ENCODE peak calls at places on chromosomes 16 and 17, in seven cellular contexts. Y is spleen, G is left ventricle myocardium inferior, A is A549, I is psoas muscle, H is ascending aorta, K is OCI-LY7. X is an unnamed sample.

GRCh38 chr17:6853764-6854442 is 22.4 kb upstream of the TEKT1 start:
- DNase-seq in Y (no peak), G (no peak), A (peak), I (no peak), H (no peak), K (peak), X (no peak)

GRCh38 chr17:36934759-36935630 is 2.3 kb upstream of the LHX1 start:
- DNase-seq in Y (no peak), G (no peak), A (peak), I (no peak), H (no peak), K (no peak), X (no peak)

GRCh38 chr17:234163-235047 is 53.0 kb upstream of the DOC2B start:
- DNase-seq in Y (peak), G (peak), A (no peak), I (no peak), H (peak), K (no peak), X (peak)

GRCh38 chr16:50864386-50864785 is 122.5 kb downstream of the CYLD start:
- DNase-seq in Y (no peak), G (no peak), A (no peak), I (no peak), H (no peak), K (no peak), X (no peak)

GRCh38 chr17:63622571-63623390 is 564 bp downstream of the MAP3K3 start:
- DNase-seq in Y (peak), G (peak), A (peak), I (peak), H (peak), K (peak), X (peak)

GRCh38 chr16:526181-527014 is 1.1 kb upstream of the CAPN15 start:
- DNase-seq in Y (no peak), G (peak), A (no peak), I (no peak), H (no peak), K (peak), X (no peak)

GRCh38 chr17:266701-267656 is 85.5 kb upstream of the DOC2B start:
- DNase-seq in Y (peak), G (peak), A (no peak), I (peak), H (peak), K (no peak), X (peak)

GRCh38 chr16:4494746-4495490 is 18.7 kb downstream of the HMOX2 start:
- DNase-seq in Y (no peak), G (no peak), A (peak), I (no peak), H (no peak), K (no peak), X (no peak)

GRCh38 chr16:56119138-56119537 is 72.2 kb upstream of the GNAO1 start:
- DNase-seq in Y (no peak), G (no peak), A (no peak), I (no peak), H (no peak), K (no peak), X (no peak)

GRCh38 chr16:20867585-20867984 is 32.6 kb downstream of the DCUN1D3 start:
- DNase-seq in Y (no peak), G (no peak), A (no peak), I (no peak), H (no peak), K (no peak), X (no peak)

GRCh38 chr16:72677662-72678447 is 370.1 kb downstream of the ZFHX3 start:
- DNase-seq in Y (no peak), G (no peak), A (no peak), I (no peak), H (no peak), K (no peak), X (no peak)

GRCh38 chr17:17810374-17811248 is 26.2 kb downstream of the SREBF1 start:
- DNase-seq in Y (no peak), G (no peak), A (peak), I (no peak), H (no peak), K (no peak), X (no peak)

GRCh38 chr17:55587608-55588139 is 76.4 kb upstream of the SMIM36 start:
- DNase-seq in Y (no peak), G (peak), A (no peak), I (no peak), H (no peak), K (no peak), X (no peak)

GRCh38 chr16:4704913-4705312 is 11.6 kb downstream of the NUDT16L1 start:
- DNase-seq in Y (no peak), G (no peak), A (no peak), I (no peak), H (no peak), K (no peak), X (no peak)

GRCh38 chr16:77169650-77170236 is 21.2 kb upstream of the MON1B start:
- DNase-seq in Y (no peak), G (no peak), A (peak), I (no peak), H (no peak), K (peak), X (no peak)

GRCh38 chr16:19210968-19211367 is 42.9 kb downstream of the SYT17 start:
- DNase-seq in Y (peak), G (no peak), A (no peak), I (no peak), H (no peak), K (peak), X (no peak)

GRCh38 chr16:78815713-78816112 is 716.3 kb downstream of the WWOX start:
- DNase-seq in Y (no peak), G (no peak), A (no peak), I (no peak), H (no peak), K (no peak), X (no peak)

GRCh38 chr17:6306820-6307219 is 128.1 kb downstream of the AIPL1 start:
- DNase-seq in Y (no peak), G (no peak), A (no peak), I (no peak), H (no peak), K (no peak), X (no peak)

GRCh38 chr16:83159049-83159448 is 532.3 kb downstream of the CDH13 start:
- DNase-seq in Y (no peak), G (no peak), A (no peak), I (no peak), H (no peak), K (no peak), X (no peak)

GRCh38 chr17:67246398-67246647 is 1.3 kb upstream of the HELZ start:
- DNase-seq in Y (no peak), G (no peak), A (no peak), I (no peak), H (no peak), K (no peak), X (no peak)

GRCh38 chr17:79678091-79678731 is 52.5 kb upstream of the ENPP7 start:
- DNase-seq in Y (no peak), G (no peak), A (no peak), I (no peak), H (no peak), K (no peak), X (no peak)

GRCh38 chr16:30418350-30419181 is 11.2 kb downstream of the ZNF771 start:
- DNase-seq in Y (no peak), G (no peak), A (peak), I (no peak), H (no peak), K (no peak), X (no peak)

GRCh38 chr16:29806641-29807425 is 504 bp downstream of the MAZ start:
- DNase-seq in Y (peak), G (peak), A (peak), I (peak), H (no peak), K (peak), X (no peak)

GRCh38 chr17:15910791-15911190 is 34.1 kb upstream of the ADORA2B start:
- DNase-seq in Y (no peak), G (no peak), A (no peak), I (no peak), H (no peak), K (no peak), X (no peak)

GRCh38 chr17:57530026-57530425 is 215.1 kb downstream of the CCDC182 start:
- DNase-seq in Y (no peak), G (no peak), A (no peak), I (no peak), H (no peak), K (no peak), X (no peak)

GRCh38 chr17:7293821-7294613 is 422 bp downstream of the YBX2 start:
- DNase-seq in Y (no peak), G (no peak), A (no peak), I (no peak), H (no peak), K (no peak), X (no peak)

GRCh38 chr17:69275751-69276150 is 47.1 kb upstream of the ABCA10 start:
- DNase-seq in Y (no peak), G (no peak), A (no peak), I (no peak), H (no peak), K (no peak), X (no peak)

GRCh38 chr17:19341211-19341631 is 21.3 kb downstream of the B9D1 start:
- DNase-seq in Y (no peak), G (no peak), A (no peak), I (no peak), H (peak), K (no peak), X (no peak)

GRCh38 chr17:39688945-39689344 is 1.1 kb upstream of the PGAP3 start:
- DNase-seq in Y (no peak), G (no peak), A (no peak), I (no peak), H (no peak), K (no peak), X (no peak)
- H3K4me3 ChIP-seq in Y (peak), G (peak), A (peak), I (peak), H (peak), K (peak), X (peak)

DNA sequence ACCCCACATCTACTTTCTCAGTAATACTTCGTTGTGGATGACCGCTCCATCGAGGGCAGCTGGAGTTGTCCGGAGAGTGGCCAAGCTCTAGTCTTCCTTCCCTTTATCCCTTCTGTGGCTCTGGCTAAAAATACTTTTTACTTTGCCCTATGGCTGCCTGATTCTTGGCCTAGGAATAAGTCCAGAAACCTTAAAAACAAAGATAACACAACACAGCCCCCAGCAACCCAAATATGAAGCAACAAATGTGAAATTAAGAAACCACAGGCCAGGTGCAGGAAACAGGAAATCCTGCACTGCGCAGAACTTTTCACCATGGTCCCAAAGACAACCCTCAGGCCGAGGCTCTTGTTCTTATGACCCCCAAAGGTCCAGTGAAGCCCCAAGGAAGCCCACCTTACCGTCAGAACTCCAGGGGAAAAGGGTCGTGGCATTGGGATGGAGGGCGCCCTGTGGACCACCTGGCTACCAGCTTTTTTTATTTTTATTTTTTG is 26.0 kb downstream of the TK2 start:
- DNase-seq in Y (peak), G (no peak), A (no peak), I (no peak), H (no peak), K (peak), X (no peak)
- H3K27ac ChIP-seq in Y (peak), G (peak), A (no peak), I (peak), H (peak), K (peak), X (peak)

DNA sequence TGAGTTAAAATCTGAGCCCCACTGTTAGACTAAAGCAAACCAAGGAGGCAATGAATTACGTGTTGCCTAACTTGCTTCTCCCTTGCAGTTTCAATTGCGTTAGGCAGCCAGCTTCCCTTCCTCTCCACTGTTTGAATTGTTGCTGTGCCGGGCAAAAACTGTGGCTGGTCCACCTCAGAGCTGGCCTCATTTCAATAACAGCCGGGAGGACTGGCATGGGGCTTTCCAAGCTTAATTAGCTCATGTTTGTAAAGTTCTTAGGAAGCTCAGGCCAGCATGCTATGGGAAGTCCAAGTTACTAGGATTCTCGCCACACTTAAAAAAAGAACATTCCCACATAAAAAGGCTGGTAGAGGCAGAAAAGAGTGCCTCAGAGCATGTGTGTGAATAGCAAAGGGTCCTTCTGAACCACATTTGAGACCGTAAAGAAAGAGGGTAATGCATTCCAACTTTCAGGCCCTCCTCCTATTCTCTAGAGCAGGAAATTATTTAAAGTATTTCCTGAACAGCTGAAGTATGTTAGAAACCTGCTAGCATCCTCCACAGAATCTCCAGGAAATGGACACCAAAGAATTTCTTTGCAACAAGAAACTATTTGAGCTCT is 79.0 kb upstream of the SMURF2 start:
- DNase-seq in Y (no peak), G (no peak), A (no peak), I (no peak), H (peak), K (peak), X (no peak)
- H3K4me3 ChIP-seq in Y (peak), G (no peak), A (no peak), I (no peak), H (no peak), K (no peak), X (no peak)

GRCh38 chr16:26220894-26221293 is 529.1 kb downstream of the HS3ST4 start:
- DNase-seq in Y (no peak), G (no peak), A (no peak), I (no peak), H (no peak), K (no peak), X (no peak)
- H3K27ac ChIP-seq in Y (no peak), G (no peak), A (no peak), I (no peak), H (no peak), K (no peak), X (no peak)

GRCh38 chr16:68737730-68738590 is 868 bp downstream of the CDH1 start:
- DNase-seq in Y (peak), G (no peak), A (peak), I (no peak), H (no peak), K (no peak), X (peak)
- H3K4me3 ChIP-seq in Y (peak), G (peak), A (peak), I (no peak), H (no peak), K (no peak), X (peak)

DNA sequence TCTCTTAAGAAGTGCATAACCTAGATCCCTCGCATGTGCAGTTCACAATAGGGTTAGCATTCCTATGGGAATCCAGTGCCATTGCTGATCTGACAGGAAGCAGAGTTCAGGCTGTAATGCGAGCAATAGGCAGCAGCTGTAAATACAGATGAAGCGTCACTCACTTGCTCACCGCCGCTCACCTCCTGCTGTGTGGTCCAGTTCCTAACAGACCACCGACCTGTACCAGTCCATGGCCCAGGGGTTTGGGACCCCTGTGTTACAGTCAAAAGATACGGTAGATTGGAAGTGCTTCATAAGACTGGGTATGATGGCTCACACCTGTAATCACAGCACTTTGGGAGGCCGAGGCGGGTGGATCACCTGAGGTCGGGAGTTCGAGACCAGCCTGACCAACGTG is 2.8 kb downstream of the STAT5A start:
- DNase-seq in Y (peak), G (no peak), A (no peak), I (no peak), H (no peak), K (no peak), X (no peak)
- H3K27ac ChIP-seq in Y (peak), G (peak), A (no peak), I (no peak), H (no peak), K (no peak), X (no peak)

GRCh38 chr16:57769541-57770145 is 32.6 kb downstream of the KIFC3 start:
- DNase-seq in Y (no peak), G (no peak), A (no peak), I (peak), H (no peak), K (no peak), X (no peak)

GRCh38 chr16:57771141-57771785 is 31.0 kb downstream of the KIFC3 start:
- DNase-seq in Y (no peak), G (no peak), A (no peak), I (peak), H (no peak), K (no peak), X (no peak)

GRCh38 chr16:57773680-57774295 is 28.5 kb downstream of the KIFC3 start:
- DNase-seq in Y (no peak), G (peak), A (no peak), I (peak), H (no peak), K (no peak), X (no peak)

GRCh38 chr16:57773019-57773418 is 29.3 kb downstream of the KIFC3 start:
- DNase-seq in Y (no peak), G (no peak), A (no peak), I (peak), H (no peak), K (no peak), X (no peak)

GRCh38 chr16:57770361-57770760 is 31.9 kb downstream of the KIFC3 start:
- DNase-seq in Y (no peak), G (no peak), A (no peak), I (peak), H (no peak), K (no peak), X (no peak)
- H3K4me3 ChIP-seq in Y (no peak), G (no peak), A (no peak), I (no peak), H (no peak), K (no peak), X (no peak)

DNA sequence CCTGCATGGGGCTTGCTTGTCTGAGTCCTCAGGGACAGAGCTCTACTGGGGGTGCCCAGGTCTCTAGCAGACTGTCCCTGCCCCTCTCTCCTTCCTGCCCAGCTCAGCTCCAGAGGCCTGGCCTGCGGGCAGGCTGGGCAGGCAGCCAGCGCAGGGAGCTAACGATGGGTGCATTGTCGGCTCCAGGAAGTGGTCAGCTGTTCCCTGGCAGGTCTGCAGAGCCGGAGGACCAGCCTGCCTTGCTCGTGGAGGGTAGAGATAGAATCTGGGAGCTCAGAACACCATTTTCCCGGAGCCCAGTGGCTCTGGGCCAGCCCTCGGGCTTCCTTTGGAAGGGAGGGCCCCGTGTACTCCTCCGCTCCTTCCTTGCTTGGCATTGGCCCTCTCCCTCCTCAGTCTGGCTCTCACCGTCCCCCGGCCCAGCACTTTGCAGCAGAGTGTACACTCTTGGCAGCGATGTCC is 189.6 kb downstream of the RAB11FIP4 start:
- DNase-seq in Y (peak), G (peak), A (no peak), I (peak), H (peak), K (no peak), X (peak)
- H3K27ac ChIP-seq in Y (peak), G (peak), A (no peak), I (peak), H (peak), K (no peak), X (no peak)

GRCh38 chr16:88303890-88304819 is 78.6 kb upstream of the ZNF469 start:
- DNase-seq in Y (no peak), G (no peak), A (no peak), I (peak), H (no peak), K (no peak), X (no peak)
- H3K4me3 ChIP-seq in Y (no peak), G (no peak), A (no peak), I (no peak), H (no peak), K (no peak), X (no peak)

GRCh38 chr16:48210747-48211146 is 33.4 kb upstream of the LONP2 start:
- DNase-seq in Y (no peak), G (no peak), A (no peak), I (no peak), H (no peak), K (no peak), X (no peak)
- H3K27ac ChIP-seq in Y (no peak), G (no peak), A (no peak), I (no peak), H (no peak), K (no peak), X (no peak)